ENCODE peak calls at places on chromosome 11, in six cellular contexts. One of them, this sample, is unnamed. For H3K4me1 and H3K9me3, the result is how much of the 10 kb centered on the place peaks cover.

GRCh38 chr11:1531961-1532586 is 40.0 kb downstream of the DUSP8 start:
- DNase-seq in K562: no peak
- DNase-seq in suprapubic skin: no peak
- DNase-seq in sigmoid colon: peak
- DNase-seq in transverse colon: no peak
- DNase-seq in ovary: no peak
- DNase-seq in this sample: no peak

GRCh38 chr11:13776134-13776815 is 107.8 kb downstream of the FAR1 start:
- DNase-seq in K562: no peak
- DNase-seq in suprapubic skin: no peak
- DNase-seq in sigmoid colon: no peak
- DNase-seq in transverse colon: no peak
- DNase-seq in ovary: no peak
- DNase-seq in this sample: no peak

GRCh38 chr11:59106363-59107336 is at the start of gene FAM111B:
- DNase-seq in K562: peak
- DNase-seq in suprapubic skin: peak
- DNase-seq in sigmoid colon: peak
- DNase-seq in transverse colon: peak
- DNase-seq in ovary: peak
- DNase-seq in this sample: peak

GRCh38 chr11:27385245-27385644 is 22.2 kb upstream of the CCDC34 start:
- DNase-seq in K562: no peak
- DNase-seq in suprapubic skin: peak
- DNase-seq in sigmoid colon: no peak
- DNase-seq in transverse colon: no peak
- DNase-seq in ovary: no peak
- DNase-seq in this sample: no peak

GRCh38 chr11:82682003-82682751 is 51.5 kb downstream of the FAM181B start:
- DNase-seq in K562: peak
- DNase-seq in suprapubic skin: no peak
- DNase-seq in sigmoid colon: no peak
- DNase-seq in transverse colon: peak
- DNase-seq in ovary: no peak
- DNase-seq in this sample: peak

GRCh38 chr11:133078591-133079179 is 453.6 kb downstream of the OPCML start:
- DNase-seq in K562: peak
- DNase-seq in suprapubic skin: no peak
- DNase-seq in sigmoid colon: no peak
- DNase-seq in transverse colon: peak
- DNase-seq in ovary: no peak
- DNase-seq in this sample: peak

GRCh38 chr11:68043349-68044144 is 4.7 kb downstream of the TCIRG1 start:
- DNase-seq in K562: peak
- DNase-seq in suprapubic skin: peak
- DNase-seq in sigmoid colon: peak
- DNase-seq in transverse colon: no peak
- DNase-seq in ovary: no peak
- DNase-seq in this sample: no peak

GRCh38 chr11:61803889-61804647 is 11.4 kb downstream of the FEN1 start:
- DNase-seq in K562: no peak
- DNase-seq in suprapubic skin: no peak
- DNase-seq in sigmoid colon: no peak
- DNase-seq in transverse colon: no peak
- DNase-seq in ovary: no peak
- DNase-seq in this sample: no peak

GRCh38 chr11:107549253-107549953 is 16.1 kb downstream of the ALKBH8 start:
- DNase-seq in K562: peak
- DNase-seq in suprapubic skin: no peak
- DNase-seq in sigmoid colon: no peak
- DNase-seq in transverse colon: no peak
- DNase-seq in ovary: no peak
- DNase-seq in this sample: no peak

GRCh38 chr11:130478204-130478701 is 29.8 kb downstream of the ADAMTS15 start:
- DNase-seq in K562: no peak
- DNase-seq in suprapubic skin: peak
- DNase-seq in sigmoid colon: peak
- DNase-seq in transverse colon: peak
- DNase-seq in ovary: peak
- DNase-seq in this sample: peak

GRCh38 chr11:110828086-110828485 is 115.8 kb upstream of the ARHGAP20 start:
- DNase-seq in K562: no peak
- DNase-seq in suprapubic skin: no peak
- DNase-seq in sigmoid colon: no peak
- DNase-seq in transverse colon: no peak
- DNase-seq in ovary: no peak
- DNase-seq in this sample: no peak

GRCh38 chr11:27718346-27718852 is 18.1 kb upstream of the BDNF start:
- DNase-seq in K562: no peak
- DNase-seq in suprapubic skin: no peak
- DNase-seq in sigmoid colon: peak
- DNase-seq in transverse colon: peak
- DNase-seq in ovary: no peak
- DNase-seq in this sample: no peak

GRCh38 chr11:44316388-44317240 is 6.7 kb upstream of the ALX4 start:
- DNase-seq in K562: no peak
- DNase-seq in suprapubic skin: no peak
- DNase-seq in sigmoid colon: no peak
- DNase-seq in transverse colon: no peak
- DNase-seq in ovary: peak
- DNase-seq in this sample: no peak

GRCh38 chr11:102864724-102865123 is 10.1 kb downstream of the MMP12 start:
- DNase-seq in K562: no peak
- DNase-seq in suprapubic skin: no peak
- DNase-seq in sigmoid colon: no peak
- DNase-seq in transverse colon: no peak
- DNase-seq in ovary: no peak
- DNase-seq in this sample: no peak

GRCh38 chr11:88301478-88302140 is 35.9 kb downstream of the CTSC start:
- DNase-seq in K562: no peak
- DNase-seq in suprapubic skin: no peak
- DNase-seq in sigmoid colon: no peak
- DNase-seq in transverse colon: no peak
- DNase-seq in ovary: no peak
- DNase-seq in this sample: no peak

GRCh38 chr11:132621976-132622375 is 910.3 kb downstream of the OPCML start:
- DNase-seq in K562: no peak
- DNase-seq in suprapubic skin: no peak
- DNase-seq in sigmoid colon: no peak
- DNase-seq in transverse colon: no peak
- DNase-seq in ovary: no peak
- DNase-seq in this sample: no peak

DNA sequence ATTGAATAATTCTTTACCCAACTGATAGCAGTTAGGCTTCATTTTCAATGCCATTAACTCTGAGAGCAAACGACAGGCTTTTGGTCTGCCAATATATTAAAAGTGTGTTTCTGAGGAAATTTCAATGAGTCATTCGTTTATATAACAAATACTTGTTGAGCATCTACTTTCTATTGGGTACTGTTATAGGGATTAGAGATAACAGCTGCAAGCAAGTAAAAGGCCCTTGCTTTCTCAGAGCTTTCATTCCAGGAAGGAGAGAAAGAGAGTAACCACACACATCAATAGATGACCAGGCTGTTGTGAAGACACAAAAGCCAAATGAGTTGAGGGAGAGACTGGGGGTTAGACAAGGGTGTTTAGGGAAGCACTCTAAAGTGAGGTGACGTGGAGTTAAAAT is 35.7 kb downstream of the CD44 start:
- DNase-seq in K562: no peak
- DNase-seq in suprapubic skin: no peak
- DNase-seq in sigmoid colon: no peak
- DNase-seq in transverse colon: no peak
- DNase-seq in ovary: no peak
- DNase-seq in this sample: no peak
- H3K4me1 ChIP-seq in K562: under half
- H3K4me1 ChIP-seq in suprapubic skin: half or more
- H3K4me1 ChIP-seq in sigmoid colon: under half
- H3K4me1 ChIP-seq in transverse colon: half or more
- H3K4me1 ChIP-seq in ovary: under half
- H3K4me1 ChIP-seq in this sample: under half

DNA sequence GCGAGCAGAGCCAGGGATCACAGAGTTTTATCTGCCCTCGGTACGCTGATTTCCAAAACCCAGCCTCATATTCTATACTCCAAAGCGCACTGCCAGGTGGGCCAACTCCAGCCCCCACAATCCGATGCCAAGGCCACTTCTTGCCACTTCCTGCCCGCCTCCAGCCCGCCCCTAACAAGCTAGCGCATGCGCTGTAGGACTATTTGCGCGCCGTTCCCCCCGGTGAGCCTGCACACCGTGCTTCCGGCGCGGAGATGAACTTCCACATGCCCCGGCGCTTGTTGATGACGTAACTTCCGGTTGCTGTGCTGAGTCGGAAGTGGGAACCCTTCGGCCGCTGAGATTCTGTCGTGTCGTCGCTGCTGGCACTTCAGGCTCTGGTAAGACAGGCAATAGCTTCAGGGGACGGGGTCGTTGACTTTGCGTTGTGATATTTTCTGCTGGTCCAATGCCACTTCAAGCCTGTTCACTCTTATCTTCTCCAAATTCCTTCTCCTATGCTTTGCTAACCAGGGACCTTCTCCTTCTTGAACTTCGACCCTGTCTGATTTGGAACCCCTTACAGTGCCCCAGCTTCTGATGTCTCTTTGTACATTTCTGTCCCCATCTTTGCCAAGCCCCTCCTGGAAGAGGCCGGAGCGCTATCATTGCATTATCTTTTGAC is at the start of gene UBE4A:
- DNase-seq in K562: peak
- DNase-seq in suprapubic skin: peak
- DNase-seq in sigmoid colon: peak
- DNase-seq in transverse colon: peak
- DNase-seq in ovary: peak
- DNase-seq in this sample: peak
- TF ChIP-seq EP300 in K562: peak
- TF ChIP-seq EP300 in suprapubic skin: no peak
- TF ChIP-seq EP300 in sigmoid colon: no peak
- TF ChIP-seq EP300 in transverse colon: no peak
- TF ChIP-seq EP300 in ovary: no peak
- TF ChIP-seq EP300 in this sample: peak

DNA sequence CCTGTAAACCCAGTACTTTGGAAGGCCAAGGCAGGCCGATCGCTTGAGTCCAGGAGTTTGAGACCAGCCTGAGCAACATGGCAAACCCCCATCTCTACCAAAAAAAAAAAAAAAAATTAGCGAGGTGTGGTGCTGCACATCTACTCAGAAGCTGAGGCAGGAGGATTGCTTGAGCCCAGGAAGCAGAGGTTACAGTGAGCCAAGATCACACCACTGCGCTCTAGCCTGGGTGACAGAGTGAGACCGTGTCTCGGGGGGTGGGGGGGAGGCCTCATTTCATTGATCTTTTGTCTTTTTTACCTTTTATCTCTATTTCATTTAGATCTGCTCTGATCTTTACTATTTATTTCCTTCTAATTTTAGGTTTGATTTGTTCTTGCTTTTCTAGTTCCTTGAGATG is 51.8 kb downstream of the KCNQ1OT1 start:
- DNase-seq in K562: no peak
- DNase-seq in suprapubic skin: no peak
- DNase-seq in sigmoid colon: no peak
- DNase-seq in transverse colon: no peak
- DNase-seq in ovary: no peak
- DNase-seq in this sample: no peak
- H3K9me3 ChIP-seq in K562: under half
- H3K9me3 ChIP-seq in suprapubic skin: under half
- H3K9me3 ChIP-seq in sigmoid colon: under half
- H3K9me3 ChIP-seq in transverse colon: half or more
- H3K9me3 ChIP-seq in ovary: under half
- H3K9me3 ChIP-seq in this sample: half or more

GRCh38 chr11:64846998-64847666 is 2.7 kb upstream of the CDC42BPG start:
- DNase-seq in K562: peak
- DNase-seq in suprapubic skin: peak
- DNase-seq in sigmoid colon: peak
- DNase-seq in transverse colon: peak
- DNase-seq in ovary: peak
- DNase-seq in this sample: peak

GRCh38 chr11:64849600-64850356 is 5.3 kb upstream of the CDC42BPG start:
- DNase-seq in K562: no peak
- DNase-seq in suprapubic skin: no peak
- DNase-seq in sigmoid colon: no peak
- DNase-seq in transverse colon: no peak
- DNase-seq in ovary: no peak
- DNase-seq in this sample: no peak

GRCh38 chr11:64848214-64848778 is 3.8 kb upstream of the CDC42BPG start:
- DNase-seq in K562: no peak
- DNase-seq in suprapubic skin: no peak
- DNase-seq in sigmoid colon: no peak
- DNase-seq in transverse colon: no peak
- DNase-seq in ovary: no peak
- DNase-seq in this sample: no peak

GRCh38 chr11:64850979-64851567 is 6.6 kb upstream of the CDC42BPG start:
- DNase-seq in K562: no peak
- DNase-seq in suprapubic skin: no peak
- DNase-seq in sigmoid colon: no peak
- DNase-seq in transverse colon: peak
- DNase-seq in ovary: no peak
- DNase-seq in this sample: no peak

DNA sequence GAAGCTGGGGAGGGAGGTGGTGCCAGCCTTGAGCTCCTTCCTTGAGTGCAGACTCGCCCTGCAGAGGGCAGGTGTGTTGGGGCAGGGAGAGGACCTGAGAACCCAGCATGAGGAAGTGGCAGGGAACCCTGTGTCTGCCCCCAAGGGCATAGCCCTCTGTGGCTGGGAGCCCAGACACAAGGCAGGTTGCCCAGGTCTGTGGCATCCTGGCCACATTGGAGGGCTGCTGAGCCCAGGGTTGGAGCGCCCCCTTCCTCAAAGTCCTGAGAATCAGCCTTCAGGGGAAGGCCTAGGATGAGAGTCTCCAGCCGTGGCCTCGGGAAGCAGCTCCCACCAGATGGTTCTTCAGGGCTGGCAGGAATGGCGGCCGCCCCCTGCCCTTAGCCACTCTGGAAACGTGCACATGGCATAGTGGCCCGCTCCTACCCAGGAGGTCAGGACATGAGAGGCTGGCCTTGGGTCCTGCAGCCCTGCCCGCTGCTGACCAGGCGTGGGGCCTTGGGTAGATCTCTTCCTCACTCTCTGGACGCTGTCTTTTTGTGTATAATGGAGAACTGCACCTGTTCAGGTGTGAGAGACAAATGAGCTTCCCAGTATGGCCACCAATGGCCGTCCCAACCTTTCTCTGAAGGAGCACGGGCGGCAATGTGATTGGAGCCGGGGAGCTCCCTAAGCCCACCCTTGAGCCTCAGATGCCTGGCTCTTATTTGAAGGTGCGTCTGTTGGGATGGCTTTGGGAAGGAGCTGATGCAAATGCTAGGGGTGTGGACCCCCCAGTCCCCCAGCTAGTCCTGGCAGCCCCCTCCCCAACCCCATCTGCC is 4.5 kb upstream of the CDC42BPG start:
- DNase-seq in K562: no peak
- DNase-seq in suprapubic skin: no peak
- DNase-seq in sigmoid colon: no peak
- DNase-seq in transverse colon: peak
- DNase-seq in ovary: no peak
- DNase-seq in this sample: no peak
- H3K4me1 ChIP-seq in K562: under half
- H3K4me1 ChIP-seq in suprapubic skin: half or more
- H3K4me1 ChIP-seq in sigmoid colon: under half
- H3K4me1 ChIP-seq in transverse colon: half or more
- H3K4me1 ChIP-seq in ovary: under half
- H3K4me1 ChIP-seq in this sample: half or more